ENCODE peak calls at places on chromosomes 4 and X, in four cellular contexts. One of them, this sample, is unnamed.

GRCh38 chr4:3375688-3376087 is 66.1 kb upstream of the HGFAC start:
- DNase-seq in HT1080: peak; percentile 88
- DNase-seq in cardiac fibroblast: peak; percentile 67
- DNase-seq in endothelial cell: no peak
- DNase-seq in this sample: no peak

GRCh38 chrX:34893741-34894140 is 48.9 kb upstream of the FAM47B start:
- DNase-seq in cardiac fibroblast: peak; percentile 24
- DNase-seq in endothelial cell: no peak
- DNase-seq in HT1080: no peak
- DNase-seq in this sample: no peak

GRCh38 chr4:168208957-168209614 is 109.5 kb downstream of the DDX60 start:
- DNase-seq in cardiac fibroblast: no peak
- DNase-seq in HT1080: no peak
- DNase-seq in endothelial cell: no peak
- DNase-seq in this sample: no peak

GRCh38 chr4:123564758-123565346 is 168.3 kb downstream of the SPRY1 start:
- DNase-seq in endothelial cell: peak; percentile 62
- DNase-seq in cardiac fibroblast: peak; percentile 85
- DNase-seq in HT1080: peak; percentile 64
- DNase-seq in this sample: peak; percentile 37

GRCh38 chr4:174394915-174395314 is 111.2 kb downstream of the CEP44 start:
- DNase-seq in HT1080: peak; percentile 58
- DNase-seq in cardiac fibroblast: no peak
- DNase-seq in endothelial cell: no peak
- DNase-seq in this sample: no peak

GRCh38 chr4:118729287-118730286 is 44.4 kb downstream of the METTL14 start:
- DNase-seq in HT1080: peak; percentile 40
- DNase-seq in endothelial cell: no peak
- DNase-seq in cardiac fibroblast: peak; percentile 56
- DNase-seq in this sample: no peak

GRCh38 chr4:153747406-153747805 is 12.4 kb downstream of the RNF175 start:
- DNase-seq in HT1080: no peak
- DNase-seq in endothelial cell: no peak
- DNase-seq in cardiac fibroblast: no peak
- DNase-seq in this sample: no peak

GRCh38 chrX:1537031-1537715 is at the start of gene P2RY8:
- DNase-seq in cardiac fibroblast: peak; percentile 28
- DNase-seq in endothelial cell: no peak
- DNase-seq in HT1080: peak; percentile 57
- DNase-seq in this sample: no peak

GRCh38 chr4:129578336-129578735 is 482.4 kb downstream of the C4orf33 start:
- DNase-seq in cardiac fibroblast: no peak
- DNase-seq in endothelial cell: no peak
- DNase-seq in HT1080: no peak
- DNase-seq in this sample: no peak

GRCh38 chr4:40858946-40859345 is 109.2 kb downstream of the NSUN7 start:
- DNase-seq in HT1080: no peak
- DNase-seq in cardiac fibroblast: no peak
- DNase-seq in endothelial cell: no peak
- DNase-seq in this sample: no peak